ENCODE peak calls at places on chromosome 18, in six cellular contexts. Q is hepatocyte, T is heart right ventricle, O is keratinocyte, V is astrocyte of the spinal cord, E is psoas muscle. Z is an unnamed sample.

GRCh38 chr18:58180738-58181353 is 136.8 kb downstream of the NEDD4L start:
- DNase-seq in Q (peak; percentile 65), O (no peak), V (peak; percentile 56), T (peak; percentile 25), E (no peak), Z (no peak)

GRCh38 chr18:62751341-62751821 is 36.0 kb downstream of the PHLPP1 start:
- DNase-seq in T (peak; percentile 67), Q (no peak), O (no peak), V (peak; percentile 58), E (no peak), Z (peak; percentile 15)

GRCh38 chr18:47944972-47945843 is 14.7 kb upstream of the SMAD2 start:
- DNase-seq in O (peak; percentile 86), V (peak; percentile 51), T (no peak), E (no peak), Q (peak; percentile 15), Z (no peak)

GRCh38 chr18:33761363-33761762 is 183.3 kb downstream of the ASXL3 start:
- DNase-seq in Q (peak; percentile 36), O (no peak), V (peak; percentile 55), E (no peak), T (peak; percentile 8), Z (peak; percentile 43)

GRCh38 chr18:62341423-62341920 is 16.4 kb downstream of the TNFRSF11A start:
- DNase-seq in Q (no peak), T (no peak), O (no peak), V (no peak), E (no peak), Z (no peak)

GRCh38 chr18:63322908-63323634 is 3.5 kb upstream of the BCL2 start:
- DNase-seq in V (peak; percentile 71), O (no peak), E (no peak), Q (peak; percentile 84), T (peak; percentile 74), Z (peak; percentile 75)

GRCh38 chr18:77023115-77023782 is 109.3 kb downstream of the MBP start:
- DNase-seq in V (peak; percentile 24), O (no peak), Q (no peak), T (no peak), E (no peak), Z (peak; percentile 2)

GRCh38 chr18:9824474-9824832 is 61.3 kb upstream of the TXNDC2 start:
- DNase-seq in E (no peak), O (no peak), V (peak; percentile 70), Q (no peak), T (peak; percentile 72), Z (no peak)

GRCh38 chr18:32208012-32208411 is 18.2 kb downstream of the MEP1B start:
- DNase-seq in Q (peak; percentile 66), O (no peak), V (no peak), T (no peak), E (no peak), Z (no peak)

GRCh38 chr18:25862881-25863600 is 227.4 kb downstream of the SS18 start:
- DNase-seq in Q (no peak), T (no peak), V (no peak), E (no peak), O (no peak), Z (peak; percentile 13)

GRCh38 chr18:59218018-59218417 is 1.9 kb upstream of the GRP start:
- DNase-seq in E (no peak), Q (no peak), O (no peak), T (no peak), V (no peak), Z (no peak)

GRCh38 chr18:12861637-12862036 is 22.4 kb downstream of the PTPN2 start:
- DNase-seq in V (no peak), T (no peak), Q (no peak), E (no peak), O (no peak), Z (no peak)

GRCh38 chr18:77161954-77162353 is 29.4 kb upstream of the MBP start:
- DNase-seq in E (no peak), Q (no peak), T (no peak), V (no peak), O (no peak), Z (no peak)

GRCh38 chr18:69469444-69469919 is 68.8 kb downstream of the DOK6 start:
- DNase-seq in V (no peak), O (no peak), Q (no peak), E (no peak), T (no peak), Z (no peak)

GRCh38 chr18:26919656-26920055 is 54.1 kb upstream of the AQP4 start:
- DNase-seq in T (peak; percentile 16), O (no peak), V (peak; percentile 18), Q (peak; percentile 58), E (no peak), Z (peak; percentile 61)

GRCh38 chr18:26185267-26185666 is 41.0 kb upstream of the TAF4B start:
- DNase-seq in T (no peak), V (no peak), O (no peak), Q (no peak), E (no peak), Z (no peak)

GRCh38 chr18:63477972-63478371 is 1.2 kb downstream of the SERPINB5 start:
- DNase-seq in T (no peak), O (no peak), Q (no peak), V (no peak), E (no peak), Z (no peak)

GRCh38 chr18:64800151-64800550 is 651.3 kb upstream of the LINC00305 start:
- DNase-seq in V (no peak), E (no peak), Q (no peak), T (no peak), O (no peak), Z (no peak)

GRCh38 chr18:31243740-31244512 is 74.0 kb upstream of the DSG1 start:
- DNase-seq in V (no peak), Q (peak; percentile 22), T (no peak), O (no peak), E (no peak), Z (no peak)

GRCh38 chr18:12113999-12114646 is 20.5 kb downstream of the ANKRD62 start:
- DNase-seq in E (no peak), O (no peak), Q (no peak), T (no peak), V (no peak), Z (no peak)

GRCh38 chr18:7899078-7899477 is 332.0 kb downstream of the PTPRM start:
- DNase-seq in Q (no peak), T (no peak), V (no peak), O (no peak), E (no peak), Z (no peak)
- H3K4me3 ChIP-seq in Q (no peak overlapping the region), T (no peak overlapping the region), V (no peak overlapping the region), O (no peak overlapping the region), E (no peak overlapping the region), Z (no peak overlapping the region)

DNA sequence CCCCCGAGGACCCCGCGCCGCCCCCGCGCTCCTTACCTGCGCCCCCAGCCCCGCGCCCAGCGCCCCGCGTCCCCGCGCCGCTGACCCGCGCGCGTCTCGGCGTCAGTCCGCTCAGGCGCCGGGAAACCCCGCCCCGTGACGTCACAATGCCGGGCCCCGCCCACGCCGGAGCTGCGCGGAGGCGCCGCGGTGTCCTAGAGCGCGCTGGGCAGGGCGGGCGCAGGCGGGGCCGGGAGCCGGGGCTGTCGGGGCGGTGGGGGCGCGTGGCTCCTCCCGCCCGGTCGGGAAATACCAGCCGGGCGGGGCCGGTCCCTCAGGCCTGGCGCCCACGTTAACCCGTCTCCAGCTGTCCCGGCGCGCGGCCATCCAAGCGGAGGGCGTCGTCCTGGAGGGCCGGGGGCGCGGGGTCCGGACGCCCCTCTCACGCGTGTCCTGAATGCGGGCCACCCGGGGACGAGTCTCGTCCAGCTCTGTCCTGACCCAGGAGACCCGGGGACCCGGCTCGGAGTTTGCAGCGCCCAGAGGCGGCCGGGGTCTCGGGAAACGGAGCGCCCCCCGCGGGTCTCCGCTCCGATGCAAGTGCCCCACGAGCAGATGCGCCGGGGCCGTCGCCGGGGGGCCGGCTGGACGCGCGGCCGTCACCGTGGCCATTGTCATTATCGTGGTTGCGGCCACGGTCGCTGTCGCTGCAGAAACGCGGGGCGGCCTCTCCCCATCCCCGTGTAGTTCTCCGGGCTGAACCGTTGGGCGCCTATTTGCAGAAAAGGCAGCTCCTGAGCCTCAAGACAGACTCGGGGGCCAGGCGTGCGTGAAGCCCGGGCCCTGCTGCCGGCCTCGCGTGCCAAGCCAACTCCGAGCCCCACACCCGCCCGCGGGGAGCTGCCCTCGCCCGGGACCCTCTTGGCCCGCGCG is at the start of gene SLC66A2:
- DNase-seq in O (no peak), E (peak; percentile 94), V (peak; percentile 83), Q (peak; percentile 96), T (peak; percentile 93), Z (peak; percentile 40)
- TF ChIP-seq CTCF in O (no peak), E (no peak), V (no peak), Q (no peak), T (no peak), Z (peak; percentile 4)

GRCh38 chr18:618618-619017 is 21.8 kb downstream of the CLUL1 start:
- DNase-seq in T (no peak), Q (no peak), E (no peak), O (no peak), V (no peak), Z (no peak)
- H3K4me3 ChIP-seq in T (no peak overlapping the region), Q (no peak overlapping the region), E (no peak overlapping the region), O (no peak overlapping the region), V (no peak overlapping the region), Z (no peak overlapping the region)

GRCh38 chr18:46393230-46393629 is 263.8 kb downstream of the LOXHD1 start:
- DNase-seq in T (no peak), O (no peak), Q (no peak), V (no peak), E (no peak), Z (no peak)
- TF ChIP-seq CTCF in T (no peak), O (peak; percentile 40), Q (peak; percentile 13), V (peak; percentile 10), E (no peak), Z (peak; percentile 3)

GRCh38 chr18:54239091-54239490 is 14.6 kb upstream of the MBD2 start:
- DNase-seq in Q (no peak), T (no peak), E (no peak), O (no peak), V (no peak), Z (no peak)

GRCh38 chr18:54242327-54242726 is 17.9 kb upstream of the MBD2 start:
- DNase-seq in V (no peak), T (no peak), E (no peak), O (no peak), Q (no peak), Z (no peak)

GRCh38 chr18:54238181-54238936 is 13.9 kb upstream of the MBD2 start:
- DNase-seq in O (no peak), Q (no peak), E (no peak), V (no peak), T (no peak), Z (no peak)

GRCh38 chr18:54240629-54241107 is 16.2 kb upstream of the MBD2 start:
- DNase-seq in V (no peak), O (no peak), T (no peak), E (peak; percentile 28), Q (no peak), Z (no peak)

GRCh38 chr18:54241483-54241882 is 17.0 kb upstream of the MBD2 start:
- DNase-seq in Q (no peak), V (no peak), O (no peak), T (no peak), E (no peak), Z (no peak)
- H3K4me3 ChIP-seq in Q (no peak overlapping the region), V (no peak overlapping the region), O (no peak overlapping the region), T (no peak overlapping the region), E (no peak overlapping the region), Z (no peak overlapping the region)

DNA sequence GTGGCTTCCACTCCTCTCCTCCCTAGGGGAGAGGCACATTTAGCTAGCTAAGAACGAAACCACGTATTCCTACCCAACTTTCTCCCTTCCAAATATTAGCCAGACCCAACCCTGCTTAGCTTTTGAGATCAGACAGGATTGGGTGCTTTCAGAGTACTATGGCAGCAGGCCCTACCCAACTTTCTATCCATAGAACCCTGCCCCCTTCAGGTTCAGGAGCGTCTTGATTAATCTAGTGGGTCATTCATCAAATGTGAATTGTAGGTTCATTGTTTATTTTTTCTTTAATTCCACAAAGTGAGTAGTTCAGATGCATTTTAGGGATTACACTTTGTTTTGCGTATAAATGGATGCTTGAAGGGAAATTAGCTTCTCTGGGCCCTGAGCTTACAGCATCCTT is 188.3 kb downstream of the MIB1 start:
- DNase-seq in E (no peak), T (no peak), V (no peak), O (no peak), Q (no peak), Z (no peak)
- TF ChIP-seq CTCF in E (no peak), T (no peak), V (no peak), O (no peak), Q (no peak), Z (no peak)